ENCODE peak calls at places on chromosomes 5 and 9, in four cellular contexts. One of them, this sample, is unnamed.

GRCh38 chr5:125295405-125295872 is 549.0 kb upstream of the ZNF608 start:
- DNase-seq in midbrain: no peak
- DNase-seq in ELR: peak; percentile 53
- DNase-seq in stimulated activated CD8-positive, alpha-beta memory T cell treated with anti-CD3 and anti-CD28 coated beads, Interleukin-12 subunit alpha, Interleukin-12 subunit beta, amount 100 ng/mL, for 4 hours: no peak
- DNase-seq in this sample: peak; percentile 22

GRCh38 chr5:10199700-10200099 is 50.0 kb downstream of the ATPSCKMT start:
- DNase-seq in ELR: no peak
- DNase-seq in stimulated activated CD8-positive, alpha-beta memory T cell treated with anti-CD3 and anti-CD28 coated beads, Interleukin-12 subunit alpha, Interleukin-12 subunit beta, amount 100 ng/mL, for 4 hours: no peak
- DNase-seq in midbrain: no peak
- DNase-seq in this sample: no peak

GRCh38 chr9:78298046-78298511 is 1.2 kb downstream of the PSAT1 start:
- DNase-seq in midbrain: peak; percentile 68
- DNase-seq in ELR: peak; percentile 17
- DNase-seq in stimulated activated CD8-positive, alpha-beta memory T cell treated with anti-CD3 and anti-CD28 coated beads, Interleukin-12 subunit alpha, Interleukin-12 subunit beta, amount 100 ng/mL, for 4 hours: no peak
- DNase-seq in this sample: no peak

GRCh38 chr9:124190761-124191160 is 67.0 kb upstream of the NEK6 start:
- DNase-seq in stimulated activated CD8-positive, alpha-beta memory T cell treated with anti-CD3 and anti-CD28 coated beads, Interleukin-12 subunit alpha, Interleukin-12 subunit beta, amount 100 ng/mL, for 4 hours: no peak
- DNase-seq in ELR: no peak
- DNase-seq in midbrain: peak; percentile 92
- DNase-seq in this sample: no peak

GRCh38 chr9:131417264-131418142 is 23.6 kb downstream of the PRRC2B start:
- DNase-seq in midbrain: no peak
- DNase-seq in stimulated activated CD8-positive, alpha-beta memory T cell treated with anti-CD3 and anti-CD28 coated beads, Interleukin-12 subunit alpha, Interleukin-12 subunit beta, amount 100 ng/mL, for 4 hours: no peak
- DNase-seq in ELR: no peak
- DNase-seq in this sample: no peak

GRCh38 chr5:112635771-112636170 is 101.9 kb upstream of the APC start:
- DNase-seq in midbrain: no peak
- DNase-seq in stimulated activated CD8-positive, alpha-beta memory T cell treated with anti-CD3 and anti-CD28 coated beads, Interleukin-12 subunit alpha, Interleukin-12 subunit beta, amount 100 ng/mL, for 4 hours: no peak
- DNase-seq in ELR: no peak
- DNase-seq in this sample: no peak

GRCh38 chr9:105194234-105194633 is 50.2 kb upstream of the SLC44A1 start:
- DNase-seq in stimulated activated CD8-positive, alpha-beta memory T cell treated with anti-CD3 and anti-CD28 coated beads, Interleukin-12 subunit alpha, Interleukin-12 subunit beta, amount 100 ng/mL, for 4 hours: no peak
- DNase-seq in ELR: no peak
- DNase-seq in midbrain: no peak
- DNase-seq in this sample: no peak

GRCh38 chr5:72282878-72283277 is 37.2 kb downstream of the MRPS27 start:
- DNase-seq in ELR: no peak
- DNase-seq in midbrain: no peak
- DNase-seq in stimulated activated CD8-positive, alpha-beta memory T cell treated with anti-CD3 and anti-CD28 coated beads, Interleukin-12 subunit alpha, Interleukin-12 subunit beta, amount 100 ng/mL, for 4 hours: no peak
- DNase-seq in this sample: peak; percentile 31

GRCh38 chr9:14006586-14007198 is 307.2 kb downstream of the NFIB start:
- DNase-seq in midbrain: no peak
- DNase-seq in stimulated activated CD8-positive, alpha-beta memory T cell treated with anti-CD3 and anti-CD28 coated beads, Interleukin-12 subunit alpha, Interleukin-12 subunit beta, amount 100 ng/mL, for 4 hours: no peak
- DNase-seq in ELR: no peak
- DNase-seq in this sample: no peak

GRCh38 chr5:39584921-39585320 is 160.1 kb upstream of the DAB2 start:
- DNase-seq in stimulated activated CD8-positive, alpha-beta memory T cell treated with anti-CD3 and anti-CD28 coated beads, Interleukin-12 subunit alpha, Interleukin-12 subunit beta, amount 100 ng/mL, for 4 hours: no peak
- DNase-seq in midbrain: no peak
- DNase-seq in ELR: peak; percentile 26
- DNase-seq in this sample: peak; percentile 60

GRCh38 chr5:137273511-137273910 is 225.6 kb downstream of the SPOCK1 start:
- DNase-seq in stimulated activated CD8-positive, alpha-beta memory T cell treated with anti-CD3 and anti-CD28 coated beads, Interleukin-12 subunit alpha, Interleukin-12 subunit beta, amount 100 ng/mL, for 4 hours: no peak
- DNase-seq in ELR: peak; percentile 73
- DNase-seq in midbrain: no peak
- DNase-seq in this sample: peak; percentile 42

GRCh38 chr5:65100846-65101678 is 332.3 kb downstream of the CWC27 start:
- DNase-seq in midbrain: peak; percentile 6
- DNase-seq in ELR: peak; percentile 78
- DNase-seq in stimulated activated CD8-positive, alpha-beta memory T cell treated with anti-CD3 and anti-CD28 coated beads, Interleukin-12 subunit alpha, Interleukin-12 subunit beta, amount 100 ng/mL, for 4 hours: no peak
- DNase-seq in this sample: peak; percentile 77

GRCh38 chr5:54646285-54647101 is 128.9 kb downstream of the SNX18 start:
- DNase-seq in midbrain: peak; percentile 47
- DNase-seq in ELR: no peak
- DNase-seq in stimulated activated CD8-positive, alpha-beta memory T cell treated with anti-CD3 and anti-CD28 coated beads, Interleukin-12 subunit alpha, Interleukin-12 subunit beta, amount 100 ng/mL, for 4 hours: peak; percentile 54
- DNase-seq in this sample: peak; percentile 81

GRCh38 chr5:172164773-172165212 is 23.2 kb downstream of the STK10 start:
- DNase-seq in midbrain: peak; percentile 60
- DNase-seq in ELR: no peak
- DNase-seq in stimulated activated CD8-positive, alpha-beta memory T cell treated with anti-CD3 and anti-CD28 coated beads, Interleukin-12 subunit alpha, Interleukin-12 subunit beta, amount 100 ng/mL, for 4 hours: no peak
- DNase-seq in this sample: no peak

GRCh38 chr9:126733005-126733404 is 71.8 kb upstream of the ZBTB43 start:
- DNase-seq in midbrain: no peak
- DNase-seq in stimulated activated CD8-positive, alpha-beta memory T cell treated with anti-CD3 and anti-CD28 coated beads, Interleukin-12 subunit alpha, Interleukin-12 subunit beta, amount 100 ng/mL, for 4 hours: no peak
- DNase-seq in ELR: no peak
- DNase-seq in this sample: no peak

GRCh38 chr5:815449-815848 is 30.9 kb upstream of the ZDHHC11B start:
- DNase-seq in ELR: no peak
- DNase-seq in midbrain: no peak
- DNase-seq in stimulated activated CD8-positive, alpha-beta memory T cell treated with anti-CD3 and anti-CD28 coated beads, Interleukin-12 subunit alpha, Interleukin-12 subunit beta, amount 100 ng/mL, for 4 hours: no peak
- DNase-seq in this sample: no peak

GRCh38 chr9:84169240-84169639 is 171.3 kb downstream of the SLC28A3 start:
- DNase-seq in midbrain: no peak
- DNase-seq in stimulated activated CD8-positive, alpha-beta memory T cell treated with anti-CD3 and anti-CD28 coated beads, Interleukin-12 subunit alpha, Interleukin-12 subunit beta, amount 100 ng/mL, for 4 hours: no peak
- DNase-seq in ELR: peak; percentile 83
- DNase-seq in this sample: peak; percentile 38

GRCh38 chr9:89137548-89138462 is 40.8 kb downstream of the SHC3 start:
- DNase-seq in stimulated activated CD8-positive, alpha-beta memory T cell treated with anti-CD3 and anti-CD28 coated beads, Interleukin-12 subunit alpha, Interleukin-12 subunit beta, amount 100 ng/mL, for 4 hours: no peak
- DNase-seq in ELR: peak; percentile 85
- DNase-seq in midbrain: no peak
- DNase-seq in this sample: peak; percentile 93

GRCh38 chr5:41924526-41924871 is 582 bp upstream of the FBXO4 start:
- DNase-seq in midbrain: no peak
- DNase-seq in ELR: no peak
- DNase-seq in stimulated activated CD8-positive, alpha-beta memory T cell treated with anti-CD3 and anti-CD28 coated beads, Interleukin-12 subunit alpha, Interleukin-12 subunit beta, amount 100 ng/mL, for 4 hours: no peak
- DNase-seq in this sample: no peak

GRCh38 chr9:136665704-136666363 is 3.1 kb downstream of the EGFL7 start:
- DNase-seq in ELR: no peak
- DNase-seq in stimulated activated CD8-positive, alpha-beta memory T cell treated with anti-CD3 and anti-CD28 coated beads, Interleukin-12 subunit alpha, Interleukin-12 subunit beta, amount 100 ng/mL, for 4 hours: no peak
- DNase-seq in midbrain: no peak
- DNase-seq in this sample: no peak

GRCh38 chr5:72172832-72173231 is 65.6 kb downstream of the MAP1B start:
- DNase-seq in midbrain: no peak
- DNase-seq in ELR: no peak
- DNase-seq in stimulated activated CD8-positive, alpha-beta memory T cell treated with anti-CD3 and anti-CD28 coated beads, Interleukin-12 subunit alpha, Interleukin-12 subunit beta, amount 100 ng/mL, for 4 hours: no peak
- DNase-seq in this sample: no peak

GRCh38 chr9:123561055-123561454 is 205.1 kb downstream of the CRB2 start:
- DNase-seq in stimulated activated CD8-positive, alpha-beta memory T cell treated with anti-CD3 and anti-CD28 coated beads, Interleukin-12 subunit alpha, Interleukin-12 subunit beta, amount 100 ng/mL, for 4 hours: no peak
- DNase-seq in ELR: no peak
- DNase-seq in midbrain: no peak
- DNase-seq in this sample: no peak